ENCODE peak calls at places on chromosome 7, in five cellular contexts. E, F, R, H and W are unnamed samples.
A peak's percentile ranks its signal among the peaks of the same experiment; 100 is the strongest.

GRCh38 chr7:4762121-4763055 is 13.0 kb upstream of the AP5Z1 start:
- DNase-seq in R (no peak), H (no peak), E (peak; percentile 74), F (no peak), W (peak; percentile 25)

GRCh38 chr7:106462914-106463482 is 178.2 kb upstream of the NAMPT start:
- DNase-seq in F (no peak), R (no peak), E (no peak), H (no peak), W (no peak)

GRCh38 chr7:19920200-19920599 is 146.8 kb upstream of the TMEM196 start:
- DNase-seq in R (peak; percentile 89), H (no peak), E (no peak), F (peak; percentile 41), W (peak; percentile 23)

GRCh38 chr7:134562136-134562535 is 13.2 kb downstream of the AKR1B15 start:
- DNase-seq in R (peak; percentile 88), H (no peak), F (peak; percentile 47), E (no peak), W (peak; percentile 77)

GRCh38 chr7:80488851-80489370 is 23.0 kb downstream of the GNAT3 start:
- DNase-seq in F (peak; percentile 44), E (no peak), H (no peak), R (no peak), W (no peak)

GRCh38 chr7:122137291-122138077 is 6.6 kb downstream of the AASS start:
- DNase-seq in H (no peak), R (peak; percentile 51), F (peak; percentile 43), E (no peak), W (no peak)

GRCh38 chr7:151704969-151705743 is 171.8 kb downstream of the PRKAG2 start:
- DNase-seq in E (no peak), H (peak; percentile 36), R (no peak), F (no peak), W (no peak)

GRCh38 chr7:147400221-147400689 is 1190.3 kb upstream of the C7orf33 start:
- DNase-seq in H (no peak), E (no peak), R (peak; percentile 67), F (peak; percentile 70), W (no peak)

GRCh38 chr7:97012293-97013005 is 7.1 kb downstream of the DLX6 start:
- DNase-seq in H (peak; percentile 7), R (no peak), F (no peak), E (no peak), W (no peak)

GRCh38 chr7:107592361-107593024 is 12.4 kb downstream of the BCAP29 start:
- DNase-seq in F (peak; percentile 86), R (peak; percentile 72), H (no peak), E (no peak), W (peak; percentile 77)

GRCh38 chr7:2007526-2007925 is 225.2 kb downstream of the MAD1L1 start:
- DNase-seq in R (no peak), E (peak; percentile 36), F (no peak), H (no peak), W (no peak)

GRCh38 chr7:122072924-122073599 is 71.0 kb downstream of the AASS start:
- DNase-seq in H (no peak), F (no peak), R (no peak), E (no peak), W (no peak)

GRCh38 chr7:85322252-85322651 is 135.4 kb upstream of the SEMA3D start:
- DNase-seq in E (no peak), R (no peak), F (no peak), H (no peak), W (peak; percentile 37)

GRCh38 chr7:106063692-106064091 is 48.4 kb downstream of the SYPL1 start:
- DNase-seq in E (no peak), R (no peak), H (no peak), F (no peak), W (no peak)

GRCh38 chr7:7681191-7681935 is 37.0 kb downstream of the RPA3 start:
- DNase-seq in F (peak; percentile 61), E (no peak), R (peak; percentile 55), H (no peak), W (peak; percentile 76)

GRCh38 chr7:129825005-129825553 is 127.7 kb downstream of the UBE2H start:
- DNase-seq in E (peak; percentile 89), H (peak; percentile 91), F (no peak), R (peak; percentile 52), W (peak; percentile 78)

GRCh38 chr7:80018941-80019808 is 115.5 kb upstream of the GNAI1 start:
- DNase-seq in F (peak; percentile 64), E (no peak), H (no peak), R (peak; percentile 32), W (peak; percentile 49)

GRCh38 chr7:27183682-27184341 is 1.2 kb downstream of the HOXA11 start:
- DNase-seq in H (peak; percentile 45), R (no peak), E (peak; percentile 58), F (no peak), W (no peak)

GRCh38 chr7:44486001-44486400 is 4.5 kb downstream of the NUDCD3 start:
- DNase-seq in E (no peak), R (no peak), F (no peak), H (no peak), W (no peak)

GRCh38 chr7:44484482-44485313 is 5.8 kb downstream of the NUDCD3 start:
- DNase-seq in F (no peak), R (no peak), H (no peak), E (no peak), W (no peak)

GRCh38 chr7:44489955-44490350 is 505 bp downstream of the NUDCD3 start:
- DNase-seq in E (no peak), H (no peak), F (peak; percentile 25), R (no peak), W (no peak)

GRCh38 chr7:44488955-44489354 is 1.5 kb downstream of the NUDCD3 start:
- DNase-seq in H (no peak), E (no peak), R (no peak), F (no peak), W (no peak)

DNA sequence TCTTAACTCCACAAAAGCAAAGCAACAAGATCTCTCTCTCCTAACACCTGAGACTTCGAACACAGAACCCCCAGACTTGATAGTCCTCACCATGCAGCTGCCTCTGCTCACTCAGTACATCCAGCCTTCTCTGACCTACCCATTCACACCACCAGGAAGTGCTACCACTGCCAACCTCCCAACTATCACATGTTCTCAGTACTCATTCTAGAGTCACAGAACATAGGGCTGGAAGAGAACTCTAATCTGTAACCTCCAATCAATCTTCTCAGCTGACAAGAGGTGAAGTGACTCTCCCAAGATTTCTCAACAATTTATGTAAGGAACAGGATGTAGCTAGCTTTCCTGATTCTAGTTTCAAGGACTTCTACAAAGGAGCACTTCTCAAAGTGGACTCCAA is 3.8 kb downstream of the NUDCD3 start:
- DNase-seq in F (peak; percentile 49), H (no peak), R (peak; percentile 37), E (no peak), W (peak; percentile 69)
- H3K4me1 ChIP-seq in F (peaks cover 2% of the 10 kb centered on the region), H (peaks cover 31% of the 10 kb centered on the region), R (no peaks in the 10 kb centered on the region), E (peaks cover 23% of the 10 kb centered on the region), W (peaks cover 5% of the 10 kb centered on the region)

GRCh38 chr7:158572000-158572828 is 15.4 kb downstream of the PTPRN2 start:
- DNase-seq in R (no peak), E (peak; percentile 1), F (no peak), H (no peak), W (no peak)
- TF ChIP-seq CTCF in R (peak; percentile 8), E (no peak), F (no peak), H (no peak), W (peak; percentile 18)

DNA sequence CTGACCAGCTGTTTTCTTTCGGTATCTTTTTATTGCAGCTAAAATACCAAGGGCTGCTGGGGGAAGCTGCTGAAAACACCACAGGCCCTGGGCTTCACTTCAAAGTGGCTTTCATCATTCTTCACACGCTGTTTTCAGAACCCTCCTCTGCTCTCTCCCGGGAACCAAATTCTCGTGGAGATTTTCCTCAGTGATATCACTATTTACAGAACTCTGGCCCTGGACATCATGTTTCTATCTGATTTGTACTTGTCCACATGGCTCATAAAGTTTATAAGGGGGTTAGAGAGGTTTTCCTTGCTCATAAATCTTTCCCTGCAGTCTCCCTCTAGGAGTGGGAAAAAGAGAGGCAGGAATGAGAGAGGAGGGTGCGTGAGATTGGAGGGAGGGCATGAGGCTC is 177.4 kb upstream of the NPVF start:
- DNase-seq in E (no peak), R (no peak), H (no peak), F (no peak), W (no peak)
- H3K4me1 ChIP-seq in E (no peaks in the 10 kb centered on the region), R (no peaks in the 10 kb centered on the region), H (no peaks in the 10 kb centered on the region), F (no peaks in the 10 kb centered on the region), W (no peaks in the 10 kb centered on the region)

GRCh38 chr7:132499065-132499464 is 77.2 kb downstream of the PLXNA4 start:
- DNase-seq in E (peak; percentile 31), F (no peak), H (no peak), R (no peak), W (no peak)

GRCh38 chr7:132498319-132498718 is 78.0 kb downstream of the PLXNA4 start:
- DNase-seq in E (no peak), H (no peak), F (no peak), R (no peak), W (no peak)

GRCh38 chr7:132501956-132502355 is 74.3 kb downstream of the PLXNA4 start:
- DNase-seq in F (no peak), E (peak; percentile 56), H (no peak), R (peak; percentile 39), W (no peak)

GRCh38 chr7:132503415-132503814 is 72.9 kb downstream of the PLXNA4 start:
- DNase-seq in R (no peak), E (peak; percentile 45), F (no peak), H (no peak), W (no peak)

GRCh38 chr7:132500727-132501410 is 75.4 kb downstream of the PLXNA4 start:
- DNase-seq in H (no peak), R (peak; percentile 69), F (no peak), E (peak; percentile 55), W (no peak)
- TF ChIP-seq CTCF in H (peak; percentile 17), R (peak; percentile 62), F (no peak), E (peak; percentile 42), W (no peak)

DNA sequence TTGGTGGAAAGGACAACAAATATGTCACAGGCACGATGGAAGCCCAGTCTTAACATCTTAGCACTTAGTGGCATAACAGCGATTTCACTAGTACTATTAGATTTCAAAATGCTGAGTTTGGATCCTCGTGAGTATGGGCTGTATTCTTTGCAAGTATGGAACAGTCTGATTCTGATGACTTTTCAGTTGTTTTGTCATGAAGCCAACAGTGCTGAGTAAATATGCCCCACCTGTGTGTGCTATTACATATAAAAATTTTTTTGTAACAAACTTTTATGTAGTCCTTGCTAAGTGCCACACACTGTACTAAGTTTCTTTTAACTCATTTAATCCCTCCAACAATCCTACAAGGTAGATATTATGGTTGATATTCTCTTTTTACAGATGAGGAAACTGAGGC is 30.8 kb downstream of the MTURN start:
- DNase-seq in F (no peak), H (no peak), E (no peak), R (no peak), W (no peak)
- H3K4me1 ChIP-seq in F (peaks cover 9% of the 10 kb centered on the region), H (peaks cover 30% of the 10 kb centered on the region), E (peaks cover 14% of the 10 kb centered on the region), R (peaks cover 4% of the 10 kb centered on the region), W (peaks cover 49% of the 10 kb centered on the region)